ENCODE peak calls at places on chromosomes 2 and 18, in four cellular contexts. J, Z, Y and A are unnamed samples.
A peak's percentile ranks its signal among the peaks of the same experiment; 100 is the strongest.

GRCh38 chr2:71190959-71191943 is 35.7 kb downstream of the PAIP2B start:
- DNase-seq in J (no peak), Z (no peak), Y (no peak), A (peak; percentile 10)

GRCh38 chr18:79935499-79935898 is 16.0 kb downstream of the SLC66A2 start:
- DNase-seq in J (no peak), Z (no peak), Y (no peak), A (no peak)

GRCh38 chr18:60585670-60586069 is 213.1 kb upstream of the MC4R start:
- DNase-seq in J (no peak), Z (no peak), Y (no peak), A (no peak)

GRCh38 chr2:127217470-127218325 is 2.4 kb downstream of the CYP27C1 start:
- DNase-seq in J (peak; percentile 32), Z (peak; percentile 8), Y (no peak), A (peak; percentile 94)

GRCh38 chr2:86194751-86195054 is 559 bp downstream of the IMMT start:
- DNase-seq in J (no peak), Z (no peak), Y (no peak), A (no peak)

GRCh38 chr2:73963385-73964120 is 21.2 kb upstream of the TET3 start:
- DNase-seq in J (no peak), Z (peak; percentile 65), Y (no peak), A (no peak)

GRCh38 chr2:25161055-25161781 is 7.2 kb downstream of the POMC start:
- DNase-seq in J (peak; percentile 10), Z (peak; percentile 66), Y (no peak), A (no peak)

GRCh38 chr2:43220982-43221659 is 5.3 kb downstream of the ZFP36L2 start:
- DNase-seq in J (peak; percentile 94), Z (no peak), Y (no peak), A (peak; percentile 56)

GRCh38 chr2:42334220-42334619 is 26.8 kb downstream of the COX7A2L start:
- DNase-seq in J (no peak), Z (no peak), Y (no peak), A (no peak)

GRCh38 chr2:235669983-235670962 is 176.4 kb downstream of the AGAP1 start:
- DNase-seq in J (peak; percentile 77), Z (no peak), Y (no peak), A (peak; percentile 5)

GRCh38 chr18:78813898-78814297 is 165.7 kb upstream of the SALL3 start:
- DNase-seq in J (no peak), Z (no peak), Y (no peak), A (no peak)

GRCh38 chr2:42492691-42493467 is 903 bp downstream of the KCNG3 start:
- DNase-seq in J (no peak), Z (peak; percentile 36), Y (no peak), A (no peak)

GRCh38 chr2:39665811-39666488 is at the start of gene TMEM178A:
- DNase-seq in J (no peak), Z (peak; percentile 50), Y (no peak), A (peak; percentile 15)

GRCh38 chr2:171084128-171084527 is 76.6 kb downstream of the TLK1 start:
- DNase-seq in J (no peak), Z (no peak), Y (peak; percentile 47), A (no peak)